ENCODE peak calls at places on chromosomes 7 and 10, in seven cellular contexts. E is coronary artery, H is AG04449, W is cardiac muscle cell, Q is choroid plexus epithelial cell, D is brain microvascular endothelial cell, L is fibroblast of mammary gland. G is an unnamed sample.

GRCh38 chr7:138442822-138443221 is 17.2 kb upstream of the TRIM24 start:
- DNase-seq in E (no peak), D (no peak), L (no peak), W (no peak), H (no peak), Q (no peak), G (no peak)

GRCh38 chr7:32218741-32219283 is 148.6 kb upstream of the PDE1C start:
- DNase-seq in W (no peak), H (no peak), E (peak), Q (no peak), L (no peak), D (no peak), G (no peak)

GRCh38 chr7:73706122-73707044 is 13.1 kb downstream of the STX1A start:
- DNase-seq in L (peak), W (no peak), D (peak), Q (peak), H (no peak), E (no peak), G (no peak)

GRCh38 chr10:79044036-79044664 is 24.6 kb upstream of the ZMIZ1 start:
- DNase-seq in H (no peak), Q (no peak), D (no peak), L (no peak), W (no peak), E (no peak), G (no peak)

GRCh38 chr10:1413256-1413655 is 324.1 kb downstream of the ADARB2 start:
- DNase-seq in H (no peak), Q (no peak), E (no peak), W (no peak), D (no peak), L (no peak), G (no peak)

GRCh38 chr10:103917326-103918052 is 495 bp downstream of the STN1 start:
- DNase-seq in L (peak), D (peak), E (no peak), Q (peak), H (no peak), W (no peak), G (no peak)

GRCh38 chr10:69229565-69229886 is 9.4 kb downstream of the HKDC1 start:
- DNase-seq in D (no peak), H (no peak), W (no peak), E (no peak), Q (no peak), L (no peak), G (no peak)

GRCh38 chr7:465710-466400 is 53.8 kb downstream of the PDGFA start:
- DNase-seq in L (no peak), E (no peak), D (no peak), H (no peak), W (no peak), Q (no peak), G (no peak)

GRCh38 chr7:156232931-156233705 is 407.5 kb upstream of the RNF32 start:
- DNase-seq in D (no peak), L (no peak), W (no peak), Q (no peak), H (no peak), E (peak), G (no peak)

GRCh38 chr7:21064698-21065648 is 278.3 kb upstream of the SP8 start:
- DNase-seq in W (no peak), D (no peak), E (no peak), Q (no peak), H (no peak), L (no peak), G (no peak)

GRCh38 chr10:24706479-24707118 is 17.1 kb downstream of the ARHGAP21 start:
- DNase-seq in L (peak), E (no peak), W (peak), D (peak), H (peak), Q (peak), G (peak)

GRCh38 chr7:111413796-111414195 is 148.5 kb downstream of the IMMP2L start:
- DNase-seq in H (no peak), L (no peak), D (no peak), Q (peak), W (peak), E (no peak), G (no peak)

GRCh38 chr7:141956084-141956483 is 9.3 kb upstream of the CLEC5A start:
- DNase-seq in Q (no peak), E (no peak), L (peak), D (no peak), W (no peak), H (no peak), G (peak)

GRCh38 chr10:91864744-91865143 is 44.5 kb downstream of the FGFBP3 start:
- DNase-seq in E (no peak), Q (no peak), D (no peak), H (no peak), W (no peak), L (peak), G (no peak)

GRCh38 chr10:99612167-99612831 is 7.9 kb downstream of the SLC25A28 start:
- DNase-seq in E (no peak), H (no peak), Q (peak), L (peak), W (peak), D (peak), G (peak)

GRCh38 chr10:6383099-6383812 is 180.5 kb downstream of the PFKFB3 start:
- DNase-seq in W (peak), E (no peak), L (peak), H (no peak), Q (peak), D (peak), G (peak)

GRCh38 chr7:140304071-140304799 is 94.1 kb downstream of the SLC37A3 start:
- DNase-seq in D (no peak), E (no peak), Q (peak), H (no peak), L (peak), W (peak), G (peak)

GRCh38 chr7:148941598-148942280 is 57.6 kb upstream of the EZH2 start:
- DNase-seq in H (no peak), D (peak), L (peak), Q (peak), E (no peak), W (peak), G (peak)

GRCh38 chr7:151867912-151868804 is 8.8 kb downstream of the PRKAG2 start:
- DNase-seq in Q (no peak), E (no peak), W (no peak), H (no peak), L (peak), D (no peak), G (no peak)

GRCh38 chr10:97150616-97151015 is 35.1 kb downstream of the SLIT1 start:
- DNase-seq in H (no peak), L (no peak), E (no peak), Q (no peak), D (no peak), W (no peak), G (no peak)

GRCh38 chr10:48238826-48239520 is 35.5 kb downstream of the FRMPD2 start:
- DNase-seq in E (no peak), Q (no peak), W (no peak), L (no peak), H (no peak), D (no peak), G (no peak)

GRCh38 chr7:87111877-87112276 is 40.4 kb upstream of the DMTF1 start:
- DNase-seq in W (no peak), L (no peak), D (no peak), E (no peak), Q (no peak), H (no peak), G (no peak)

GRCh38 chr10:43885842-43886241 is 237.2 kb upstream of the ZNF32 start:
- DNase-seq in L (no peak), Q (no peak), D (no peak), H (no peak), W (no peak), E (no peak), G (no peak)

GRCh38 chr7:39682042-39682441 is 58.7 kb downstream of the RALA start:
- DNase-seq in W (no peak), Q (peak), L (no peak), D (no peak), E (no peak), H (no peak), G (no peak)

GRCh38 chr7:2260820-2261219 is 18.8 kb downstream of the NUDT1 start:
- DNase-seq in W (no peak), D (no peak), Q (peak), E (no peak), H (no peak), L (no peak), G (no peak)

GRCh38 chr7:85019778-85020177 is 167.1 kb downstream of the SEMA3D start:
- DNase-seq in H (no peak), E (no peak), W (no peak), Q (no peak), D (no peak), L (no peak), G (no peak)

GRCh38 chr7:158955146-158955870 is 99.0 kb downstream of the DYNC2I1 start:
- DNase-seq in L (no peak), W (no peak), H (no peak), D (no peak), E (no peak), Q (peak), G (no peak)

DNA sequence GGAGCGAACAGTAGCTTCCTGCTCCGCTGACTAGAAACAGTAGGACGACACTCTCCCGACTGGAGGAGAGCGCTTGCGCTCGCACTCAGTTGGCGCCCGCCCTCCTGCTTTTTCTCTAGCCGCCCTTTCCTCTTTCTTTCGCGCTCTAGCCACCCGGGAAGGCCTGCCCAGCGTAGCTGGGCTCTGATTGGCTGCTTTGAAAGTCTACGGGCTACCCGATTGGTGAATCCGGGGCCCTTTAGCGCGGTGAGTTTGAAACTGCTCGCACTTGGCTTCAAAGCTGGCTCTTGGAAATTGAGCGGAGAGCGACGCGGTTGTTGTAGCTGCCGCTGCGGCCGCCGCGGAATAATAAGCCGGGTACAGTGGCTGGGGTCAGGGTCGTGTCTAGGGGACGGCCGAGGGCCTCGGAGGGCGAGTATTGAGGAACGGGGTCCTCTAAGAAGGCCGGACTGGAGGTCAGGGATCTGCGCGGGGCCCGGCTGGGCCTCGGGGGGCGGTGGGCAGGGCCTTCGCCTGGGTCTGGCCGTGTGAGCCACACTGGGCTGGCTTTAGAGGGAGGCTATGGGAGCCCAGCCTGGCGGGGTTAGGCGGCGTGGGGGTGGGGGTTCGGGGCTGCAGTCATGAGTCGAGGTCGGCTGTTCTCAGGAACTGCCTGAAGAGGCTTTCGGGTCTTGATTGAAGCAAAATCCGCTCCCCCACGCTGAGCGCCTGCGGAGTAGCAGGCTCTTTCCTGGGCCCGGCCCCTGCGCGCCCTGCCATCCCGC is at the start of gene CDK1:
- DNase-seq in H (peak), L (peak), D (peak), Q (peak), W (peak), E (peak), G (peak)
- TF ChIP-seq CTCF in H (no peak), L (no peak), D (no peak), Q (no peak), W (no peak), E (no peak), G (no peak)

DNA sequence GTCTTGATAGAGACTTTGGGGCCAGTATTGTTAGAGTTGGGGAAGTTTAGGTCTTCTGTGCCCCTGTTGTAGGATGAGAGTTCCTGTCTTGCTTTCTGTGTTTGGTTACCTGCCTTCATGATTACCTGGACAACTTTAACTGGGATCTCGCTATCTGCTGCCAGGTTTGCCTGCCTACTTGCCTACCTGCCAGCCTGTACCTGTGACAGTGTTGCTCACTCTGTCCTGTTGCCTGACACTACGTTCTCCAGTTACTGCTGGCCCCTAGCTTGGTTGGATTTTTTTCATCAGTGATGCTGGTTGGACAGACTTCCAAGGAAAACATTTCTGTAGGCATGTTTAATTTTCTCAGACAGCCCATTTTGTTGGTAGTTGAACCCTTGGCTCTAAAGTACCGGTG is 48.4 kb downstream of the PPP1R9A start:
- DNase-seq in E (no peak), Q (no peak), H (no peak), L (no peak), W (no peak), D (no peak), G (no peak)
- H3K4me3 ChIP-seq in E (no peak), Q (no peak), H (no peak), L (no peak), W (no peak), D (no peak), G (no peak)

GRCh38 chr7:128775744-128776474 is at the start of gene OPN1SW:
- DNase-seq in L (no peak), D (no peak), H (no peak), Q (no peak), E (no peak), W (no peak), G (no peak)

GRCh38 chr7:128773604-128774003 is 2.0 kb downstream of the OPN1SW start:
- DNase-seq in W (no peak), L (no peak), E (no peak), H (no peak), D (no peak), Q (no peak), G (no peak)

GRCh38 chr7:128774029-128774689 is 1.4 kb downstream of the OPN1SW start:
- DNase-seq in Q (no peak), W (no peak), D (no peak), E (no peak), H (no peak), L (no peak), G (no peak)

GRCh38 chr7:128777156-128778123 is 1.8 kb upstream of the OPN1SW start:
- DNase-seq in H (no peak), W (peak), E (no peak), D (no peak), L (peak), Q (peak), G (peak)

DNA sequence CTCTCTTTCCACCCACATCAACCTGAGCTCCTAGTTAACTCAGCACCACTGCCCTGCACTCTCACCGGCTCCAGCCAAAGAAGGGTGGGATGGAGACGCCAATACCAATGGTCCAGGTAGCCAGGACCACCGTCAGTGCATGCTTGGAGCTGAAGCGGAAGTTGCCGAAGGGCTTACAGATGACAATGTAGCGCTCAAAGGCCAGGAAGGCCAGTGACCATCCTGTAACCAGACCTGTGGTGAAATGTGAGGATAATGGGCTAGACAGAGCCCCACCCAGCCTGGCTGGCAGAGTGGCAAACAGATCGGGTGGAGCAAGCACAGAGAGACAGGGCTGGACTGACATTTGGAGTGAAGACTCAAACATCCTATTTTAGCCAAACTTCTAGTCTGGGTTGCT is 673 bp downstream of the OPN1SW start:
- DNase-seq in W (no peak), E (no peak), L (no peak), Q (no peak), H (no peak), D (no peak), G (no peak)
- TF ChIP-seq CTCF in W (no peak), E (no peak), L (no peak), Q (no peak), H (no peak), D (no peak), G (no peak)

GRCh38 chr7:37920619-37921339 is at the start of gene EPDR1:
- DNase-seq in H (no peak), E (peak), L (no peak), Q (no peak), D (peak), W (peak), G (no peak)
- H3K4me3 ChIP-seq in H (peak), E (peak), L (peak), Q (peak), D (peak), W (peak), G (peak)

DNA sequence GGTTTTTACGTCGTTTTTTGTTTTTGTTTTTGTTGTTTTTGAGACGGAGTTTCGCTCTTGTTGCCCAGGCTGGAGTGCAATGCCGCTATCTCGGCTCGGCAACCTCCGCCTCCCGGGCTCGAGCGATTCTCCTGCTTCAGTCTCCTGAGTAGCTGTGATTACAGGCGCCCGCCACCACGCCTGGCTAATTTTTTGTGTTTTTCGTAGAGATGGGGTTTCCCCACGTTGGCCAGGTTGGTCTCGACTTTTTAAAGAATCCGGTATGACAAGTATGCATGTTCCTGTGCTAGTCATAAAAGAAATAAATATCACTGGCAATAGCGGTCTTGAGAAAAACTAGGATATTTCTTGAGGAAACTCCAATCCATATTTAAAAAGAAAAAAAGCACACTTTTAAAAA is 2.7 kb upstream of the ARL4A start:
- DNase-seq in L (no peak), Q (no peak), E (no peak), H (no peak), W (no peak), D (no peak), G (no peak)
- TF ChIP-seq CTCF in L (no peak), Q (no peak), E (no peak), H (no peak), W (no peak), D (no peak), G (no peak)

DNA sequence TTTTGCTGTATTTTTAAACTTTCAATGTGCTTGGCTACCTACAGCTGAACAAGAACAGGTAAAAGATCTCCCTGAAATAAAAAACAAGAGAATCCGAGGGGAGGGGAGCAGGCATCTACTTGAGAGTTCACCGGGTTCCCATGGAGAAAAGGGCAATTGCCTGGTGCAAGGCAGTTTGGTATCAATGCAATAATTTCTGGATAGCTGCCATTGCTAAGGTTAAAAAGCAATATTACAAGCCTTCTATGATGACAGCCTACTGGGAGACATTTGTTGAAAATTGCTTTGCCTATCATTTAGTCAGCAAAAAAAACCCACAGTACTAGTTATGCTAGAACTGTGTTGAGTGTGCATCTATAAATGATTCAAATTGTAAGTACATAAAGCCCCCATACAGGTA is 82.1 kb downstream of the GFRA1 start:
- DNase-seq in W (no peak), E (no peak), L (no peak), D (no peak), Q (no peak), H (no peak), G (no peak)
- H3K4me3 ChIP-seq in W (no peak), E (no peak), L (no peak), D (no peak), Q (no peak), H (no peak), G (no peak)

DNA sequence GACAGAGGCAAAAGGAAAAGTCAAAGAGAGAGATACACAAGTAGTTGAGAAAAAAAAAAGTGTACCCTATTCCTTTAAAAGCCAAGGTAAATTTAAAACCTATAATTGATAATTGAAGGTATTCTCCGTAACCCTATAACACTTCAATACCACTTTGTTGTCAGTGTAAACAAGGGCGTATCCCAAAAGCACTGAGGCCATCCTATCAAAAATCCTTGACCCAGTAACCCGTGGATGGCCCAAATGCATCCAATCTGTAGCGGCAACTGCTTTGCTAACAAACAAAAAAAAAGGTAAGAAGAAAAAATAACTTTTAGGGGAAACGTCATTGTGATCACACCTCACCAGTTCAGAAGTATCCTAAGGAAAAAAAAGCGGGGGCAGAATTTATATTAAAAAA is 5.1 kb upstream of the NAPEPLD start:
- DNase-seq in E (no peak), W (no peak), Q (no peak), L (no peak), H (no peak), D (no peak), G (no peak)
- TF ChIP-seq CTCF in E (no peak), W (no peak), Q (no peak), L (no peak), H (no peak), D (no peak), G (no peak)

DNA sequence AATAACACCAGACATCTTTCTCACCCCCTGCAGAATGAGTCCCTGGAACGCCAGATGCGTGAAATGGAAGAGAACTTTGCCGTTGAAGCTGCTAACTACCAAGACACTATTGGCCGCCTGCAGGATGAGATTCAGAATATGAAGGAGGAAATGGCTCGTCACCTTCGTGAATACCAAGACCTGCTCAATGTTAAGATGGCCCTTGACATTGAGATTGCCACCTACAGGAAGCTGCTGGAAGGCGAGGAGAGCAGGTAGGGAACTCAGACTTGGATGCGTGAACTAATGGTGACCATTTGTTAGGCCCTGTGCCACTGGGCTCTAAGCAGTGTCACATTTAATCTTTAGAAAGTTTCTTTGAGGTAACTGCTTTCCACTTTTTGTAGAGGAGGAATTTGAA is 7.1 kb downstream of the VIM start:
- DNase-seq in W (no peak), L (peak), E (no peak), H (no peak), Q (no peak), D (no peak), G (peak)
- H3K4me3 ChIP-seq in W (no peak), L (peak), E (peak), H (peak), Q (peak), D (peak), G (no peak)

G was measured in cardiac fibroblast.